ENCODE peak calls at places on chromosomes 5 and 9, in six cellular contexts. K is A549, Y is stomach, T is PC-9, W is cardiac muscle cell, P is SK-N-SH. L is an unnamed sample.
A peak's percentile ranks its signal among the peaks of the same experiment; 100 is the strongest.

GRCh38 chr5:9082996-9083395 is 462.9 kb downstream of the SEMA5A start:
- DNase-seq in K (no peak), Y (no peak), T (no peak), W (peak; percentile 19), P (no peak), L (no peak)

GRCh38 chr9:137411670-137412380 is 11.1 kb downstream of the EXD3 start:
- DNase-seq in K (peak; percentile 86), Y (peak; percentile 91), T (peak; percentile 87), W (peak; percentile 95), P (no peak), L (peak; percentile 80)

GRCh38 chr5:159184858-159185381 is 24.4 kb downstream of the RNF145 start:
- DNase-seq in K (no peak), Y (no peak), T (no peak), W (peak; percentile 83), P (no peak), L (no peak)

GRCh38 chr5:76849767-76850291 is at the start of gene S100Z:
- DNase-seq in K (no peak), Y (no peak), T (no peak), W (peak; percentile 37), P (no peak), L (no peak)

GRCh38 chr5:43638556-43638955 is 35.6 kb downstream of the NNT start:
- DNase-seq in K (no peak), Y (no peak), T (no peak), W (peak; percentile 38), P (no peak), L (no peak)

GRCh38 chr5:45060686-45061085 is 251.9 kb downstream of the MRPS30 start:
- DNase-seq in K (no peak), Y (no peak), T (no peak), W (no peak), P (no peak), L (no peak)

GRCh38 chr5:130213607-130214006 is 309.3 kb downstream of the CHSY3 start:
- DNase-seq in K (no peak), Y (no peak), T (no peak), W (peak; percentile 30), P (no peak), L (no peak)

GRCh38 chr5:157563373-157564148 is 12.0 kb downstream of the ADAM19 start:
- DNase-seq in K (no peak), Y (no peak), T (peak; percentile 15), W (peak; percentile 94), P (peak; percentile 49), L (no peak)

GRCh38 chr5:77369566-77369965 is 122.5 kb downstream of the WDR41 start:
- DNase-seq in K (no peak), Y (no peak), T (no peak), W (no peak), P (no peak), L (no peak)

GRCh38 chr5:171978519-171978918 is 27.9 kb downstream of the FBXW11 start:
- DNase-seq in K (no peak), Y (no peak), T (no peak), W (no peak), P (no peak), L (no peak)

GRCh38 chr5:171975877-171976667 is 30.4 kb downstream of the FBXW11 start:
- DNase-seq in K (no peak), Y (no peak), T (no peak), W (no peak), P (no peak), L (no peak)

GRCh38 chr5:171979606-171980005 is 26.8 kb downstream of the FBXW11 start:
- DNase-seq in K (no peak), Y (no peak), T (no peak), W (no peak), P (no peak), L (no peak)

GRCh38 chr5:171978016-171978415 is 28.4 kb downstream of the FBXW11 start:
- DNase-seq in K (no peak), Y (no peak), T (no peak), W (no peak), P (no peak), L (no peak)

DNA sequence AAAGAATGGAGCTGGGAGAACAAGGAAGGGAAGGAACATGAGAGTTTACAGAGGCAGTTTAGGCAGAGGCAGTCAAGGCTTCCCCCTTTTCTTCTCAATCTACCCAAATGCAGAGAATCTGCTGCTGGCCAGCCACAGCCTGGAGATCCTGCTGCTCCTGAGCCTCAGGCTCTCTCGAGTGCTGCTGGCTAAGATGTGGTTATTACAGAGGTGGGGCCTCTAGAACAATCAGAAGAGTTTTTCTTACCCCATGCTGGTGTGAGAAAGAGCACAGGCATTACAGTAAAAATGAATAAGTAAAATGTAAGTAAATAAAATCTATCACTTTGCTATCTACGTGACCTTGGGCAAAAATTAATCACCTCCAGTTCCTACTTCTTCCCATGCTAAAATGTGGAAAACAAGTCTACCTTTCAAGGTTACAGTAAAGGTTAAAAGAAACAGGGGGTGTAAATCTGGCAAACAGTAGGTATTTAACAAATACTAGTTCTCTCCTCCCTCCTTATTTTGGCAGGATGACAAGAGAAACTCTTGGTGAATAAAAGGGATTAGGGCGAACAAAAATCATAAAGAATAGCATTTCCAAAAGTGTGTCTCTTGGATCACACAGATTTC is 31.1 kb downstream of the FBXW11 start:
- DNase-seq in K (no peak), Y (no peak), T (no peak), W (peak; percentile 45), P (no peak), L (no peak)
- H3K4me1 ChIP-seq in K (peaks cover 15% of the 10 kb centered on the region), Y (peaks cover 47% of the 10 kb centered on the region), T (no peaks in the 10 kb centered on the region), W (peaks cover 13% of the 10 kb centered on the region), P (peaks cover 3% of the 10 kb centered on the region), L (peaks cover 14% of the 10 kb centered on the region)

DNA sequence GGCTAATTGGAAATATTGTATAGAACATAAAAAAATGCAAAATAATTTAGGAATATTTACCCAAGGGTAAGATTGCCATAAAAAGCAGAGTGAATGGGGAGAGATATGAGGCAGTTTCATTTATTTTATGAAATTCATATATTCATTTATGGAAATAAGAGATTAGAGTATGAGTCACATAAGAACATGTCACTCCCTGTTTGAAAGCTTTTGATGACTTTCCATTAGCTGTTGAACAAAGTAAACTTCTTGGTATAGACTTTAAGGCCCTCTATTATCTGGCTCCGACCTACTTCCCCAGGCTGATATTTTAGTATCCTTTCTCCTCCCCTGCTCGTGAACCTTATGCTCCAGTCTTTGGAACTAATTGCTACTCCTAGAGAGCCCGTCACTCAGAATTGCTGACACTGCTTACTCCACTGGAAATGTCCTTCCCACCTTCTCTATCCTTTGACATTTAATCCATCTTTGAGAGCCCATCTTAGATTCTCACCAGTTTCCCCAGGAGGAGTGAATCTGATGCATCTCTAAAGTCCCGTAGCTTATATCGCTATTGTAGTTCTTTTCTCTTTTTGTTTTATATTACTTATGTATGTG is 8.9 kb upstream of the ACTBL2 start:
- DNase-seq in K (no peak), Y (no peak), T (no peak), W (no peak), P (no peak), L (no peak)
- TF ChIP-seq CTCF in K (no peak), Y (no peak), T (no peak), W (no peak), P (no peak), L (no peak)

DNA sequence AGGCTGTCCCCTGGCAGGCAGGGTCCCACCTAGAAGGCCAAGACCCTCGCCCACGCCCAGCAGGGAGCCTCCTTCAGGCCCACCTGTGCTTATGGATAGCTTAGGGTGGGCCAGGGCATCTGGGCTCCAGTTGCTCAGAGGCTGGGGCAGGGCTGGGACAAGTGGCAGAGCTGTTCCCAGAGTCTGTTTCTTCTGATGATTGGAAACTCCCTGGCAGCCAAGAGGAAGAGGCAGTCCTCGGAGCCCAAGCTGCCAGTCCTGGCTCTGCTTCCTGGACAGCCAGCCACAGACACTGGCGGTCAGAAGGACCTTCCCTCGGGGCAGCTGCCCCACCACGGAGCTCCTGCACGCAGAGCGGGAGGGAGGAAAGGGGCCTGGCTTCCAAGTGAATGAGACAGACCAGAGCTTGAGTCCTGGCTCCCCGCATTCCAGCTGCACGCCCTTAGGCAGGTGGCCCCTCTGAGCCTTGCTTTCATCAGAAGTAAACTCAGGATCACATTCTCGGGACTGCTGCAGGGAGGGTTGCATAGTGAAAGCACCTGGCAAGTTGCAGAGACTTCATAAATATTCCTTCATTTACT is 38.0 kb upstream of the GABRP start:
- DNase-seq in K (no peak), Y (peak; percentile 65), T (peak; percentile 98), W (no peak), P (peak; percentile 86), L (peak; percentile 55)
- H3K4me3 ChIP-seq in K (no peak overlapping the region), Y (no peak overlapping the region), T (peak overlapping the region; percentile 43), W (no peak overlapping the region), P (peak overlapping the region; percentile 15), L (no peak overlapping the region)

DNA sequence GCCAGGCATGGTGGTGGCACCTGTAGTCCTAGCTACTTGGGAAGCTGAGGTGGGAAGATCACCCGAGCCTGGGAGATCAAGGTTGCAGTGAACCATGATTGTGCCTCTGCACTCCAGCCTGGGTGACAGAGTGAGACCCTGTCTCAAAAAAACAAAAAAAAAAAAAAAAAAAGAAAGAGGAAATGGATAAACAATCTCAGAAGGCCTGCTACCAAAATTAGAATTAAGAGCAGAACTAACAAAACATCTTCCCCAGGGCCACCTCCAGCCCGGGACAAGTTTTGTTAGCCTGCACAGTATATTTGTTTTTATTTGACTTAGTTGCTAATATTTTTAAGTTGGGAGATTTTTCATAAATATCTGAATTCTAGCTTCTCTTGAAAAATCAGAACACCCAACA is 23.1 kb downstream of the PAX5 start:
- DNase-seq in K (no peak), Y (no peak), T (no peak), W (no peak), P (no peak), L (no peak)
- H3K4me1 ChIP-seq in K (no peaks in the 10 kb centered on the region), Y (no peaks in the 10 kb centered on the region), T (no peaks in the 10 kb centered on the region), W (no peaks in the 10 kb centered on the region), P (no peaks in the 10 kb centered on the region), L (no peaks in the 10 kb centered on the region)